ENCODE peak calls at places on chromosomes 7 and 10, in six cellular contexts. D is adrenal gland; P is HFF-Myc; T is GM12865; G is CD8-positive, alpha-beta T cell; Y is GM23338. O is an unnamed sample.
A peak's percentile ranks its signal among the peaks of the same experiment; 100 is the strongest.

GRCh38 chr10:11853468-11853867 is 30.3 kb downstream of the PROSER2 start:
- DNase-seq in D (no peak), P (no peak), T (no peak), G (no peak), Y (peak; percentile 63), O (no peak)

GRCh38 chr10:63133787-63134557 is 844 bp downstream of the NRBF2 start:
- DNase-seq in D (no peak), P (no peak), T (peak; percentile 78), G (no peak), Y (peak; percentile 36), O (no peak)

GRCh38 chr7:2042650-2043049 is 190.1 kb downstream of the MAD1L1 start:
- DNase-seq in D (no peak), P (no peak), T (no peak), G (no peak), Y (no peak), O (no peak)

GRCh38 chr7:125878990-125879389 is 949.4 kb upstream of the POT1 start:
- DNase-seq in D (no peak), P (no peak), T (no peak), G (no peak), Y (no peak), O (no peak)

GRCh38 chr7:38600746-38601145 is 30.4 kb downstream of the AMPH start:
- DNase-seq in D (no peak), P (no peak), T (no peak), G (no peak), Y (no peak), O (no peak)

GRCh38 chr7:29854257-29854938 is 48.1 kb downstream of the WIPF3 start:
- DNase-seq in D (no peak), P (no peak), T (no peak), G (no peak), Y (peak; percentile 73), O (no peak)

GRCh38 chr7:83270407-83270806 is 107.7 kb upstream of the PCLO start:
- DNase-seq in D (no peak), P (no peak), T (no peak), G (no peak), Y (no peak), O (no peak)

GRCh38 chr7:55571534-55572377 is 546 bp downstream of the VOPP1 start:
- DNase-seq in D (peak; percentile 47), P (no peak), T (peak; percentile 77), G (peak; percentile 72), Y (peak; percentile 75), O (no peak)

GRCh38 chr10:1064172-1064571 is 8.0 kb downstream of the WDR37 start:
- DNase-seq in D (no peak), P (no peak), T (no peak), G (no peak), Y (no peak), O (no peak)

GRCh38 chr7:29113384-29114102 is 32.8 kb downstream of the CPVL start:
- DNase-seq in D (no peak), P (peak; percentile 11), T (peak; percentile 16), G (no peak), Y (peak; percentile 75), O (no peak)

GRCh38 chr10:103083266-103083976 is 109.7 kb downstream of the NT5C2 start:
- DNase-seq in D (no peak), P (no peak), T (no peak), G (no peak), Y (no peak), O (no peak)

GRCh38 chr7:114931656-114932011 is 9.7 kb downstream of the MDFIC start:
- DNase-seq in D (no peak), P (no peak), T (peak; percentile 89), G (peak; percentile 28), Y (no peak), O (no peak)

GRCh38 chr7:100348805-100349204 is 9.1 kb upstream of the PILRB start:
- DNase-seq in D (no peak), P (no peak), T (no peak), G (no peak), Y (no peak), O (no peak)

GRCh38 chr10:5354068-5354467 is 10.7 kb upstream of the UCN3 start:
- DNase-seq in D (no peak), P (no peak), T (peak; percentile 45), G (no peak), Y (no peak), O (no peak)

DNA sequence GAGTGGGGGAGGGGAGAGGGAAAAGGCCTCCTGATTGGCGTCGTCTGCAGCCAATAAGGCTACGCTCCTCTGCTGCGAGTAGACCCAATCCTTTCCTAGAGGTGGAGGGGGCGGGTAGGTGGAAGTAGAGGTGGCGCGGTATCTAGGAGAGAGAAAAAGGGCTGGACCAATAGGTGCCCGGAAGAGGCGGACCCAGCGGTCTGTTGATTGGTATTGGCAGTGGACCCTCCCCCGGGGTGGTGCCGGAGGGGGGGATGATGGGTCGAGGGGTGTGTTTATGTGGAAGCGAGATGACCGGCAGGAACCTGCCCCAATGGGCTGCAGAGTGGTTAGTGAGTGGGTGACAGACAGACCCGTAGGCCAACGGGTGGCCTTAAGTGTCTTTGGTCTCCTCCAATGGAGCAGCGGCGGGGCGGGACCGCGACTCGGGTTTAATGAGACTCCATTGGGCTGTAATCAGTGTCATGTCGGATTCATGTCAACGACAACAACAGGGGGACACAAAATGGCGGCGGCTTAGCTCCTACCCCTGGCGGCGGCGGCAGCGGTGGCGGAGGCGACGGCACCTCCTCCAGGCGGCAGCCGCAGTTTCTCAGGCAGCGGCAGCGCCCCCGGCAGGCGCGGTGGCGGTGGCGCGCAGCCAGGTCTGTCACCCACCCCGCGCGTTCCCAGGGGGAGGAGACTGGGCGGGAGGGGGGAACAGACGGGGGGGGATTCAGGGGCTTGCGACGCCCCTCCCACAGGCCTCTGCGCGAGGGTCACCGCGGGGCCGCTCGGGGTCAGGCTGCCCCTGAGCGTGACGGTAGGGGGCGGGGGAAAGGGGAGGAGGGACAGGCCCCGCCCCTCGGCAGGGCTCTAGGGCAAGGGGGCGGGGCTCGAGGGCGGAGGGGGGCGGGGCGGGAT is at the start of gene KAT6B:
- DNase-seq in D (peak; percentile 100), P (peak; percentile 100), T (peak; percentile 100), G (peak; percentile 100), Y (peak; percentile 100), O (peak; percentile 100)
- TF ChIP-seq CTCF in D (peak; percentile 34), P (no peak), T (peak; percentile 33), G (no peak), Y (peak; percentile 27), O (peak; percentile 36)

GRCh38 chr10:13959443-13960359 is 371.0 kb downstream of the FRMD4A start:
- DNase-seq in D (no peak), P (no peak), T (no peak), G (no peak), Y (no peak), O (no peak)
- H3K4me3 ChIP-seq in D (no peak overlapping the region), P (no peak overlapping the region), T (no peak overlapping the region), G (no peak overlapping the region), Y (no peak overlapping the region), O (no peak overlapping the region)

GRCh38 chr7:143345428-143345900 is 17.0 kb downstream of the FAM131B start:
- DNase-seq in D (no peak), P (peak; percentile 19), T (peak; percentile 41), G (peak; percentile 65), Y (peak; percentile 95), O (no peak)
- TF ChIP-seq CTCF in D (no peak), P (peak; percentile 62), T (peak; percentile 41), G (peak; percentile 64), Y (peak; percentile 48), O (peak; percentile 63)

GRCh38 chr7:35624299-35625186 is 70.4 kb downstream of the HERPUD2 start:
- DNase-seq in D (peak; percentile 31), P (peak; percentile 25), T (peak; percentile 49), G (peak; percentile 31), Y (peak; percentile 89), O (no peak)
- H3K4me3 ChIP-seq in D (no peak overlapping the region), P (no peak overlapping the region), T (no peak overlapping the region), G (no peak overlapping the region), Y (no peak overlapping the region), O (no peak overlapping the region)

DNA sequence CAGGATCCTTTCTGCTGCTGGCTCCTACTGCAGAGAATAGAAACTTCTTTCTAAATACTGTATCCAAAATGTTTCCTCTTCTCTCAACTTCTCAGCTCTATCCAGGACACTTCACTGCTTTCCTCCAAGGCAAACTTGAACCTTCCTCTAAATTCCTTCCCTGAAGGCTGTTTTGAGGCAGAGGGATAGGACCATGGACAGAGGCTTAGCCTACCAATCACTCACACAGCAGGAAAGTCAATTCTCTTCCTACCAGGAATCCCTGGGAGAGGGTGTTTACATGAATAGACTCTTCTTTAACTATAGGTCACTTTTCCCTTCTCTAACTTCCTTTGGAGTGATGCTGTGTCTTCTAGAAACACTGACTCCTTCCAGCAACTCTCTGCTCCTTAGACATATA is 115.6 kb upstream of the MKLN1 start:
- DNase-seq in D (no peak), P (no peak), T (no peak), G (no peak), Y (peak; percentile 86), O (no peak)
- TF ChIP-seq CTCF in D (no peak), P (no peak), T (no peak), G (no peak), Y (no peak), O (no peak)

O was measured in AG04449.